ENCODE peak calls at places on chromosomes 11 and 22, in five cellular contexts. One of them, this sample, is unnamed.
A peak's percentile ranks its signal among the peaks of the same experiment; 100 is the strongest.

GRCh38 chr11:130601141-130601540 is 152.7 kb downstream of the ADAMTS15 start:
- DNase-seq in Ammon's horn: peak; percentile 61
- DNase-seq in activated CD8-positive, alpha-beta T cell treated with anti-CD3 and anti-CD28 coated beads for 36 hours: no peak
- DNase-seq in AG09309: no peak
- DNase-seq in activated T-helper 9 cell treated with anti-CD3 and anti-CD28 coated beads, Interleukin-2, amount 50 U/mL, for 16 hours: no peak
- DNase-seq in this sample: no peak

GRCh38 chr22:34841321-34841901 is 224.5 kb upstream of the ISX start:
- DNase-seq in AG09309: no peak
- DNase-seq in Ammon's horn: no peak
- DNase-seq in activated T-helper 9 cell treated with anti-CD3 and anti-CD28 coated beads, Interleukin-2, amount 50 U/mL, for 16 hours: no peak
- DNase-seq in activated CD8-positive, alpha-beta T cell treated with anti-CD3 and anti-CD28 coated beads for 36 hours: no peak
- DNase-seq in this sample: no peak

GRCh38 chr11:116357769-116358544 is 414.8 kb downstream of the BUD13 start:
- DNase-seq in AG09309: no peak
- DNase-seq in Ammon's horn: peak; percentile 21
- DNase-seq in activated CD8-positive, alpha-beta T cell treated with anti-CD3 and anti-CD28 coated beads for 36 hours: peak; percentile 7
- DNase-seq in activated T-helper 9 cell treated with anti-CD3 and anti-CD28 coated beads, Interleukin-2, amount 50 U/mL, for 16 hours: no peak
- DNase-seq in this sample: peak; percentile 40

GRCh38 chr22:42919199-42919598 is 62.1 kb upstream of the ARFGAP3 start:
- DNase-seq in AG09309: no peak
- DNase-seq in activated T-helper 9 cell treated with anti-CD3 and anti-CD28 coated beads, Interleukin-2, amount 50 U/mL, for 16 hours: no peak
- DNase-seq in activated CD8-positive, alpha-beta T cell treated with anti-CD3 and anti-CD28 coated beads for 36 hours: peak; percentile 35
- DNase-seq in Ammon's horn: no peak
- DNase-seq in this sample: no peak

GRCh38 chr11:57637626-57638004 is 12.1 kb downstream of the YPEL4 start:
- DNase-seq in AG09309: no peak
- DNase-seq in activated T-helper 9 cell treated with anti-CD3 and anti-CD28 coated beads, Interleukin-2, amount 50 U/mL, for 16 hours: no peak
- DNase-seq in Ammon's horn: no peak
- DNase-seq in activated CD8-positive, alpha-beta T cell treated with anti-CD3 and anti-CD28 coated beads for 36 hours: no peak
- DNase-seq in this sample: peak; percentile 58

GRCh38 chr11:14499178-14499559 is 442 bp downstream of the COPB1 start:
- DNase-seq in Ammon's horn: peak; percentile 31
- DNase-seq in activated T-helper 9 cell treated with anti-CD3 and anti-CD28 coated beads, Interleukin-2, amount 50 U/mL, for 16 hours: peak; percentile 22
- DNase-seq in AG09309: no peak
- DNase-seq in activated CD8-positive, alpha-beta T cell treated with anti-CD3 and anti-CD28 coated beads for 36 hours: peak; percentile 62
- DNase-seq in this sample: peak; percentile 29

GRCh38 chr11:134459246-134460043 is 47.4 kb upstream of the B3GAT1 start:
- DNase-seq in AG09309: no peak
- DNase-seq in activated T-helper 9 cell treated with anti-CD3 and anti-CD28 coated beads, Interleukin-2, amount 50 U/mL, for 16 hours: no peak
- DNase-seq in activated CD8-positive, alpha-beta T cell treated with anti-CD3 and anti-CD28 coated beads for 36 hours: no peak
- DNase-seq in Ammon's horn: no peak
- DNase-seq in this sample: no peak

GRCh38 chr22:36384766-36385400 is 2.9 kb downstream of the MYH9 start:
- DNase-seq in activated T-helper 9 cell treated with anti-CD3 and anti-CD28 coated beads, Interleukin-2, amount 50 U/mL, for 16 hours: no peak
- DNase-seq in activated CD8-positive, alpha-beta T cell treated with anti-CD3 and anti-CD28 coated beads for 36 hours: peak; percentile 62
- DNase-seq in Ammon's horn: peak; percentile 47
- DNase-seq in AG09309: no peak
- DNase-seq in this sample: peak; percentile 36

GRCh38 chr22:41619979-41620645 is 731 bp downstream of the DESI1 start:
- DNase-seq in activated T-helper 9 cell treated with anti-CD3 and anti-CD28 coated beads, Interleukin-2, amount 50 U/mL, for 16 hours: peak; percentile 38
- DNase-seq in Ammon's horn: peak; percentile 37
- DNase-seq in activated CD8-positive, alpha-beta T cell treated with anti-CD3 and anti-CD28 coated beads for 36 hours: peak; percentile 68
- DNase-seq in AG09309: no peak
- DNase-seq in this sample: peak; percentile 24

GRCh38 chr11:76856111-76856510 is 4.6 kb upstream of the ACER3 start:
- DNase-seq in AG09309: no peak
- DNase-seq in activated CD8-positive, alpha-beta T cell treated with anti-CD3 and anti-CD28 coated beads for 36 hours: no peak
- DNase-seq in activated T-helper 9 cell treated with anti-CD3 and anti-CD28 coated beads, Interleukin-2, amount 50 U/mL, for 16 hours: no peak
- DNase-seq in Ammon's horn: no peak
- DNase-seq in this sample: no peak

This sample was measured in neural crest cell.